ENCODE peak calls at places on chromosome 16, in four cellular contexts. Z, Q, G and P are unnamed samples.

GRCh38 chr16:10180042-10180770 is 2.0 kb downstream of the GRIN2A start:
- DNase-seq in Q (no peak), Z (no peak), G (no peak), P (no peak)

GRCh38 chr16:76389126-76389525 is 111.9 kb downstream of the CNTNAP4 start:
- DNase-seq in Z (peak; percentile 83), Q (no peak), G (no peak), P (no peak)

GRCh38 chr16:69935278-69935711 is 15.8 kb upstream of the CLEC18A start:
- DNase-seq in Q (no peak), Z (no peak), G (no peak), P (peak; percentile 76)

GRCh38 chr16:74936902-74937560 is 47.9 kb downstream of the WDR59 start:
- DNase-seq in G (no peak), Z (peak; percentile 82), Q (no peak), P (no peak)

GRCh38 chr16:80346160-80346632 is 194.6 kb upstream of the DYNLRB2 start:
- DNase-seq in G (no peak), Q (no peak), Z (no peak), P (peak; percentile 48)

GRCh38 chr16:57029161-57030160 is 40.1 kb downstream of the NLRC5 start:
- DNase-seq in G (peak; percentile 30), Z (peak; percentile 41), Q (no peak), P (peak; percentile 62)

GRCh38 chr16:57775661-57776469 is 26.4 kb downstream of the KIFC3 start:
- DNase-seq in G (no peak), Q (no peak), Z (peak; percentile 54), P (no peak)

GRCh38 chr16:65725156-65725845 is 603.4 kb upstream of the CDH11 start:
- DNase-seq in Z (no peak), Q (no peak), G (no peak), P (no peak)

GRCh38 chr16:1070084-1070987 is 2.2 kb upstream of the SSTR5 start:
- DNase-seq in Z (no peak), G (no peak), Q (no peak), P (no peak)

GRCh38 chr16:3474136-3474779 is 21.0 kb downstream of the C16orf90 start:
- DNase-seq in Q (no peak), G (no peak), Z (no peak), P (no peak)

GRCh38 chr16:64865037-64865696 is 256.7 kb downstream of the CDH11 start:
- DNase-seq in Q (no peak), G (no peak), Z (peak; percentile 52), P (no peak)

GRCh38 chr16:68662035-68662434 is 16.9 kb downstream of the CDH3 start:
- DNase-seq in Z (no peak), Q (no peak), G (no peak), P (no peak)

GRCh38 chr16:68037820-68038597 is 14.9 kb downstream of the DUS2 start:
- DNase-seq in G (no peak), Q (no peak), Z (no peak), P (no peak)

GRCh38 chr16:3017806-3018506 is at the start of gene CLDN6:
- DNase-seq in Q (no peak), Z (no peak), G (peak; percentile 42), P (no peak)

GRCh38 chr16:20952144-20952797 is 51.7 kb downstream of the LYRM1 start:
- DNase-seq in G (no peak), Z (no peak), Q (no peak), P (no peak)

GRCh38 chr16:1940273-1941161 is 2.5 kb downstream of the MSRB1 start:
- DNase-seq in Z (no peak), Q (no peak), G (no peak), P (peak; percentile 64)

GRCh38 chr16:21645261-21645721 is 7.1 kb downstream of the IGSF6 start:
- DNase-seq in Q (peak; percentile 65), Z (peak; percentile 62), G (peak; percentile 18), P (no peak)

GRCh38 chr16:9389543-9390207 is 298.2 kb downstream of the HAPSTR1 start:
- DNase-seq in Z (no peak), Q (no peak), G (no peak), P (no peak)

GRCh38 chr16:75109732-75110243 is 6.8 kb downstream of the LDHD start:
- DNase-seq in Z (no peak), G (no peak), Q (no peak), P (peak; percentile 57)

DNA sequence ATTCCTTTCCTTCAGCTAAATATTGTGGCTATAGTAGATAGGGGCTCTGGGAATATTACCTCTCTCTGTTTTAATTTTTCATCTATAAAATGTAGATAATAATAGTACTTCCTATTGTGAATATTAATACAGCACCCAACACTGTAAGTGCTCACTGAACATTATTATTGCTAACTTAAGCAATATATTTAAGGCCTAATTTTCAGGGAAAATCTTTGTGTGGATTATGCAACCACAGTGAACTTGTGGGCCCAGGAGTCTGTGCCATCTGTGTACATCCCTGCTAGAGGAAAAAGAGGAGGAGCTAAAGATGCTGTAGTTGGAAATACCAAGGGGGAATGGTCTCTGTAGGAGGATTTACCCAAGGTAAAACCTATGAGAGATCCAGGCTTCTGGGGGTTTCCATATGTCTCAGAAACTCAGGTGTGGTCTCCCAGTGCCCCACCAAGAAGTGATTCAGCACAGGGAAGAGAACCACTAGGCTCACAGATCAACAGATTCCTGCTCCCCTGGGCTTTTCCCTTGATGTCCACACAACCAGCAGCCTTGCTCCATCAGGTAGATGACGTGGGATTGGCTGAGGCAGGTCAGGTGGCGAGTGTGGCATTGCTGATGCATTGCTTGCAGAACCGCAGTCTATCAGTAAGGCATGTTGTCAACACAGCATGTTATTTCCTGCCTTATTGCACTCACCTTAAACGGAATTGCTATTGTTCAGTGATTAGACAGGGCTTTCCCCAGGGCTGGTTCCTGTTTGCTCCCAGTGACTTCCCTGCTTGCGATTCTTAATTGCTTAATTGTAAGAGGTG is 1.6 kb upstream of the N4BP1 start:
- DNase-seq in G (peak; percentile 83), Z (no peak), Q (peak; percentile 92), P (no peak)
- H3K4me3 ChIP-seq in G (peak overlapping the region; percentile 22), Z (no peak overlapping the region), Q (peak overlapping the region; percentile 33), P (no peak overlapping the region)

GRCh38 chr16:87388818-87389134 is 3.4 kb upstream of the MAP1LC3B start:
- DNase-seq in G (no peak), Q (no peak), Z (no peak), P (no peak)

GRCh38 chr16:87389245-87389644 is 2.9 kb upstream of the MAP1LC3B start:
- DNase-seq in G (no peak), Q (no peak), Z (no peak), P (no peak)

GRCh38 chr16:87391324-87391949 is 699 bp upstream of the MAP1LC3B start:
- DNase-seq in Z (peak; percentile 62), Q (no peak), G (peak; percentile 16), P (peak; percentile 91)

GRCh38 chr16:87391950-87392822 is at the start of gene MAP1LC3B:
- DNase-seq in Q (peak; percentile 100), Z (peak; percentile 94), G (peak; percentile 99), P (peak; percentile 98)

GRCh38 chr16:87390641-87391323 is 1.4 kb upstream of the MAP1LC3B start:
- DNase-seq in G (no peak), Z (no peak), Q (no peak), P (peak; percentile 36)
- H3K27ac ChIP-seq in G (no peak overlapping the region), Z (no peak overlapping the region), Q (peak overlapping the region; percentile 85), P (no peak overlapping the region)

GRCh38 chr16:52547834-52548215 is 882 bp upstream of the TOX3 start:
- DNase-seq in Q (no peak), Z (no peak), G (no peak), P (no peak)
- H3K4me1 ChIP-seq in Q (no peaks in the 10 kb centered on the region), Z (peaks cover 17% of the 10 kb centered on the region), G (no peaks in the 10 kb centered on the region), P (peaks cover 2% of the 10 kb centered on the region)

GRCh38 chr16:31073823-31074072 is 292 bp downstream of the ZNF668 start:
- DNase-seq in G (no peak), Q (peak; percentile 82), Z (no peak), P (no peak)

GRCh38 chr16:31074073-31074813 is at the start of the genes ZNF646 and ZNF668:
- DNase-seq in Z (peak; percentile 99), Q (peak; percentile 96), G (peak; percentile 96), P (peak; percentile 99)

GRCh38 chr16:31073073-31073822 is 792 bp downstream of the ZNF668 start:
- DNase-seq in G (peak; percentile 82), Z (peak; percentile 95), Q (peak; percentile 85), P (peak; percentile 97)

GRCh38 chr16:31072540-31073072 is 1.4 kb downstream of the ZNF668 start:
- DNase-seq in Z (peak; percentile 75), Q (peak; percentile 12), G (peak; percentile 21), P (no peak)

GRCh38 chr16:31071861-31072260 is 2.2 kb downstream of the ZNF668 start:
- DNase-seq in Q (no peak), G (no peak), Z (peak; percentile 58), P (no peak)
- H3K4me3 ChIP-seq in Q (peak overlapping the region; percentile 100), G (no peak overlapping the region), Z (peak overlapping the region; percentile 87), P (no peak overlapping the region)

GRCh38 chr16:89369266-89369895 is 121.0 kb downstream of the ANKRD11 start:
- DNase-seq in Z (no peak), G (no peak), Q (no peak), P (peak; percentile 72)

GRCh38 chr16:89371968-89372634 is 118.3 kb downstream of the ANKRD11 start:
- DNase-seq in Q (no peak), Z (no peak), G (no peak), P (peak; percentile 68)

GRCh38 chr16:89370601-89371000 is 119.8 kb downstream of the ANKRD11 start:
- DNase-seq in Q (no peak), G (no peak), Z (no peak), P (no peak)

GRCh38 chr16:89370081-89370511 is 120.3 kb downstream of the ANKRD11 start:
- DNase-seq in G (no peak), Z (peak; percentile 30), Q (no peak), P (no peak)

DNA sequence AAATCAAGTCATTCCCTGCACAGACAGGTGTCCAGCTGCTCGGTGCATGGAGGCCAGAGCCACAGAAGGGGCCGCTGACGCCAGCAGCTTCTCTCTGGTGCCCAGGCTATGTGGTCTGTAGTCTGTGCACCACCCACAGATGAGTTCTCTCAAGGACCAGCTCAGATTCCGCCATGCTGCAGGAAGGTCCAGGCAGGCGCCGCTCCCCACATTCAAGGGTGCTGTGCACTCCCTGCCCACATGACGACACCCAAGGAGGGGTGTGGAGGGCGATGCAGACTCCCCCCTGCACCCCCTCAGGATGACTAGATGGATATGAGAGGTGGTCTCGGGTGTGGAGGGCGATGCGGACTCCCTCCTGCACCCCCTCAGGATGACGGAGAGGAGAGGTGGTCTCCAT is 119.0 kb downstream of the ANKRD11 start:
- DNase-seq in G (no peak), Q (no peak), Z (no peak), P (no peak)
- H3K27ac ChIP-seq in G (no peak overlapping the region), Q (no peak overlapping the region), Z (no peak overlapping the region), P (no peak overlapping the region)

GRCh38 chr16:53476867-53477266 is 26.1 kb downstream of the AKTIP start:
- DNase-seq in G (no peak), Q (no peak), Z (no peak), P (no peak)
- H3K4me1 ChIP-seq in G (peaks cover 43% of the 10 kb centered on the region), Q (peaks cover 23% of the 10 kb centered on the region), Z (no peaks in the 10 kb centered on the region), P (no peaks in the 10 kb centered on the region)

GRCh38 chr16:84818133-84818532 is 1.7 kb upstream of the CRISPLD2 start:
- DNase-seq in Q (no peak), G (no peak), Z (no peak), P (no peak)

GRCh38 chr16:84820305-84820684 is 510 bp downstream of the CRISPLD2 start:
- DNase-seq in Z (peak; percentile 52), Q (no peak), G (no peak), P (no peak)

GRCh38 chr16:84819644-84820304 is at the start of gene CRISPLD2:
- DNase-seq in Q (peak; percentile 86), Z (peak; percentile 91), G (peak; percentile 89), P (peak; percentile 98)

GRCh38 chr16:84817613-84818012 is 2.2 kb upstream of the CRISPLD2 start:
- DNase-seq in Z (no peak), Q (no peak), G (no peak), P (no peak)

GRCh38 chr16:84818989-84819643 is 669 bp upstream of the CRISPLD2 start:
- DNase-seq in Z (no peak), G (no peak), Q (no peak), P (no peak)
- H3K4me3 ChIP-seq in Z (peak overlapping the region; percentile 76), G (peak overlapping the region; percentile 53), Q (no peak overlapping the region), P (no peak overlapping the region)

GRCh38 chr16:50279142-50279865 is 13.0 kb downstream of the ADCY7 start:
- DNase-seq in G (no peak), Z (no peak), Q (no peak), P (peak; percentile 89)
- H3K27ac ChIP-seq in G (no peak overlapping the region), Z (no peak overlapping the region), Q (no peak overlapping the region), P (no peak overlapping the region)